ENCODE peak calls at places on chromosomes 4 and X, in eight cellular contexts. N, X, D, Y, B, A, T and L are unnamed samples.

GRCh38 chr4:107654694-107655093 is 65.3 kb downstream of the PAPSS1 start:
- DNase-seq in N (no peak), X (no peak), D (no peak), Y (no peak), B (no peak), A (peak; percentile 23), T (no peak), L (no peak)

GRCh38 chr4:137601924-137602323 is 69.6 kb upstream of the PCDH18 start:
- DNase-seq in N (no peak), X (no peak), D (no peak), Y (peak; percentile 54), B (no peak), A (peak; percentile 26), T (no peak), L (no peak)

GRCh38 chrX:149962859-149963757 is 24.8 kb upstream of the EOLA2 start:
- DNase-seq in N (no peak), X (peak; percentile 45), D (peak; percentile 50), Y (peak; percentile 78), B (peak; percentile 28), A (peak; percentile 61), T (peak; percentile 59), L (no peak)

GRCh38 chr4:158313566-158313965 is 103.3 kb downstream of the TMEM144 start:
- DNase-seq in N (no peak), X (no peak), D (no peak), Y (no peak), B (no peak), A (no peak), T (no peak), L (no peak)

GRCh38 chr4:110620352-110621327 is 2.2 kb downstream of the PITX2 start:
- DNase-seq in N (peak; percentile 62), X (no peak), D (no peak), Y (no peak), B (no peak), A (peak; percentile 76), T (no peak), L (peak; percentile 78)

GRCh38 chr4:151541438-151542071 is 132.6 kb downstream of the FHIP1A start:
- DNase-seq in N (no peak), X (peak; percentile 21), D (no peak), Y (peak; percentile 77), B (peak; percentile 71), A (no peak), T (no peak), L (no peak)

GRCh38 chr4:158588285-158588684 is 66.6 kb downstream of the RXFP1 start:
- DNase-seq in N (no peak), X (no peak), D (no peak), Y (no peak), B (no peak), A (no peak), T (no peak), L (no peak)

GRCh38 chr4:135564090-135564489 is 1362.5 kb upstream of the PABPC4L start:
- DNase-seq in N (no peak), X (no peak), D (no peak), Y (no peak), B (no peak), A (no peak), T (no peak), L (no peak)

GRCh38 chr4:189787216-189788031 is 153.2 kb upstream of the FRG1 start:
- DNase-seq in N (no peak), X (no peak), D (no peak), Y (no peak), B (no peak), A (no peak), T (no peak), L (no peak)

GRCh38 chrX:30504309-30504708 is 73.3 kb downstream of the TASL start:
- DNase-seq in N (no peak), X (peak; percentile 16), D (no peak), Y (peak; percentile 68), B (no peak), A (peak; percentile 44), T (no peak), L (no peak)

GRCh38 chr4:137361756-137362470 is 170.4 kb downstream of the PCDH18 start:
- DNase-seq in N (no peak), X (no peak), D (no peak), Y (peak; percentile 46), B (no peak), A (no peak), T (no peak), L (no peak)

GRCh38 chrX:138982350-138982749 is 270.8 kb upstream of the FGF13 start:
- DNase-seq in N (no peak), X (no peak), D (no peak), Y (no peak), B (no peak), A (no peak), T (no peak), L (no peak)

GRCh38 chrX:13688772-13689518 is at the start of gene RAB9A:
- DNase-seq in N (peak; percentile 95), X (peak; percentile 38), D (peak; percentile 74), Y (peak; percentile 86), B (peak; percentile 87), A (peak; percentile 88), T (peak; percentile 89), L (peak; percentile 97)

GRCh38 chr4:86358176-86358701 is 1.6 kb downstream of the MAPK10 start:
- DNase-seq in N (no peak), X (no peak), D (no peak), Y (peak; percentile 58), B (no peak), A (peak; percentile 32), T (no peak), L (no peak)

GRCh38 chrX:139902559-139902958 is 30.3 kb downstream of the ATP11C start:
- DNase-seq in N (no peak), X (no peak), D (no peak), Y (no peak), B (no peak), A (no peak), T (no peak), L (no peak)

GRCh38 chr4:139050436-139050835 is 34.9 kb downstream of the NOCT start:
- DNase-seq in N (no peak), X (no peak), D (no peak), Y (peak; percentile 19), B (no peak), A (no peak), T (no peak), L (no peak)

GRCh38 chr4:55038176-55038890 is 87.1 kb downstream of the KDR start:
- DNase-seq in N (no peak), X (no peak), D (peak; percentile 34), Y (peak; percentile 69), B (peak; percentile 74), A (peak; percentile 28), T (no peak), L (peak; percentile 42)

GRCh38 chrX:102043380-102043779 is 82.1 kb upstream of the TCEAL2 start:
- DNase-seq in N (no peak), X (no peak), D (no peak), Y (no peak), B (no peak), A (no peak), T (no peak), L (no peak)
- H3K9me3 ChIP-seq in N (no peaks in the 10 kb centered on the region), X (no peaks in the 10 kb centered on the region), D (no peaks in the 10 kb centered on the region), Y (peaks cover 16% of the 10 kb centered on the region), B (no peaks in the 10 kb centered on the region), A (no peaks in the 10 kb centered on the region), T (no peaks in the 10 kb centered on the region), L (no peaks in the 10 kb centered on the region)

GRCh38 chr4:141640692-141641091 is 4.3 kb downstream of the IL15 start:
- DNase-seq in N (no peak), X (no peak), D (no peak), Y (no peak), B (no peak), A (no peak), T (no peak), L (no peak)

GRCh38 chr4:141635726-141636076 is 682 bp upstream of the IL15 start:
- DNase-seq in N (no peak), X (no peak), D (no peak), Y (no peak), B (no peak), A (no peak), T (no peak), L (no peak)

GRCh38 chr4:141636771-141637460 is 533 bp downstream of the IL15 start:
- DNase-seq in N (peak; percentile 79), X (peak; percentile 18), D (peak; percentile 25), Y (peak; percentile 83), B (peak; percentile 29), A (peak; percentile 70), T (peak; percentile 65), L (peak; percentile 90)

GRCh38 chr4:141637565-141637964 is 1.2 kb downstream of the IL15 start:
- DNase-seq in N (no peak), X (no peak), D (no peak), Y (no peak), B (no peak), A (no peak), T (no peak), L (no peak)

GRCh38 chr4:141636077-141636770 is at the start of gene IL15:
- DNase-seq in N (peak; percentile 86), X (peak; percentile 36), D (peak; percentile 42), Y (peak; percentile 87), B (peak; percentile 59), A (peak; percentile 74), T (peak; percentile 85), L (peak; percentile 94)
- H3K27me3 ChIP-seq in N (no peaks in the 10 kb centered on the region), X (no peaks in the 10 kb centered on the region), D (no peaks in the 10 kb centered on the region), Y (no peaks in the 10 kb centered on the region), B (no peaks in the 10 kb centered on the region), A (peaks cover 12% of the 10 kb centered on the region), T (no peaks in the 10 kb centered on the region), L (no peaks in the 10 kb centered on the region)

GRCh38 chrX:145821291-145821897 is 3.8 kb downstream of the SLITRK2 start:
- DNase-seq in N (no peak), X (no peak), D (no peak), Y (no peak), B (no peak), A (peak; percentile 41), T (peak; percentile 46), L (no peak)

GRCh38 chrX:145821898-145822567 is 4.4 kb downstream of the SLITRK2 start:
- DNase-seq in N (no peak), X (no peak), D (no peak), Y (no peak), B (no peak), A (no peak), T (no peak), L (no peak)

GRCh38 chrX:145823132-145823531 is 5.5 kb downstream of the SLITRK2 start:
- DNase-seq in N (no peak), X (no peak), D (no peak), Y (no peak), B (no peak), A (no peak), T (no peak), L (no peak)

GRCh38 chrX:145826466-145826865 is 8.8 kb downstream of the SLITRK2 start:
- DNase-seq in N (no peak), X (no peak), D (no peak), Y (no peak), B (no peak), A (no peak), T (no peak), L (no peak)

DNA sequence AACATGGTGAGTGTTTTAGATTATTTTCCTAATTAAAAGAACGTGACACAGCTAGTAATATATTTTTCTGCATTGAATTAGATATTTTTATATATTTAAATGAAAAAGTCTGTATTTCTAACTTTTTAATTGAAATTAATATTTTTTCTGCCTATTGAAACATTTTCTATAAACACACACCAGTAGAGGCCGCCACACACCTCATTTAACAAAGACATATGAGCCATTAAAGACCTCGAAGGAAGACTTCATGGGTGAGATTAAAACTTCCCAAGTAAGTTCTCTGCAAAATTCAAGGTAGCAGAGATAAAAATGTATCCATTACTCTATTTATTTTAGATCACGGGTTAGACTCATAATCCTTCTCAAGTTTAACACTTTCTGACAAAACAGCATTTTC is 8.3 kb downstream of the SLITRK2 start:
- DNase-seq in N (no peak), X (no peak), D (no peak), Y (peak; percentile 12), B (no peak), A (peak; percentile 57), T (no peak), L (no peak)
- H3K9me3 ChIP-seq in N (no peaks in the 10 kb centered on the region), X (no peaks in the 10 kb centered on the region), D (no peaks in the 10 kb centered on the region), Y (no peaks in the 10 kb centered on the region), B (no peaks in the 10 kb centered on the region), A (no peaks in the 10 kb centered on the region), T (no peaks in the 10 kb centered on the region), L (no peaks in the 10 kb centered on the region)

GRCh38 chr4:187414716-187415115 is 580.9 kb upstream of the ZFP42 start:
- DNase-seq in N (no peak), X (no peak), D (no peak), Y (no peak), B (no peak), A (no peak), T (no peak), L (no peak)
- H3K27me3 ChIP-seq in N (no peaks in the 10 kb centered on the region), X (no peaks in the 10 kb centered on the region), D (no peaks in the 10 kb centered on the region), Y (no peaks in the 10 kb centered on the region), B (no peaks in the 10 kb centered on the region), A (no peaks in the 10 kb centered on the region), T (no peaks in the 10 kb centered on the region), L (no peaks in the 10 kb centered on the region)